ENCODE peak calls at places on chromosomes 7 and 10, in seven cellular contexts. W is cardiac fibroblast, X is esophagus squamous epithelium, I is K562, O is endodermal cell, C is H1, A is Caco-2. P is an unnamed sample.

GRCh38 chr10:80498833-80499671 is 38.6 kb upstream of the SH2D4B start:
- DNase-seq in W (peak), X (peak), I (no peak), O (peak), C (no peak), A (peak), P (peak)

GRCh38 chr10:133235265-133235664 is 2.4 kb upstream of the VENTX start:
- DNase-seq in W (no peak), X (no peak), I (peak), O (peak), C (no peak), A (no peak), P (no peak)

GRCh38 chr7:23787272-23787671 is 77.3 kb downstream of the STK31 start:
- DNase-seq in W (no peak), X (no peak), I (no peak), O (no peak), C (no peak), A (no peak), P (no peak)

GRCh38 chr10:17216217-17216900 is 11.7 kb upstream of the VIM start:
- DNase-seq in W (peak), X (no peak), I (peak), O (peak), C (no peak), A (no peak), P (peak)

GRCh38 chr7:151077705-151078232 is 2.8 kb downstream of the FASTK start:
- DNase-seq in W (no peak), X (no peak), I (no peak), O (no peak), C (no peak), A (no peak), P (no peak)

GRCh38 chr10:96831867-96832720 is at the start of gene LCOR:
- DNase-seq in W (peak), X (peak), I (peak), O (peak), C (no peak), A (peak), P (no peak)

GRCh38 chr7:3911685-3912084 is 610.6 kb downstream of the SDK1 start:
- DNase-seq in W (peak), X (no peak), I (no peak), O (no peak), C (no peak), A (no peak), P (no peak)

GRCh38 chr7:151139071-151139521 is 28.4 kb downstream of the GBX1 start:
- DNase-seq in W (no peak), X (no peak), I (no peak), O (peak), C (no peak), A (peak), P (no peak)

DNA sequence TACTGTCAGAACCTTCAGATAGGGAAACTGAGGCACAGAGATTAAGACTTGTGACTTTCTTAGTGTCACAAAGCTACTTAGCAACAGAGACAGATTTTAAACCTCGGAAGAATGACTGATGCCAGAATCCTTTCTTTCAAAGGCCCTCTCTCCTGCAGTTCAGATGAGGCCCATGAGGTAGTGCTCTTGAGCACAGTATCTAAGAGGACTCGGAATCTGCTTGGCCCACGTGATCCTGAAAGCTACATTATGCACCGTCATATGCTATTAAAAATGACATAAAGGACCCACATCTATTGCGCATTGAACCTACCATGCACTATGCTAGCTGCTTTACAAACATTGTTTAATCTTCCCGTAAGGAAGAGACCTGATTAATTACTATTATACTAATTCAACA is 355.9 kb downstream of the SFMBT2 start:
- DNase-seq in W (no peak), X (no peak), I (peak), O (peak), C (peak), A (no peak), P (no peak)
- TF ChIP-seq CTCF in W (no peak), X (peak), I (peak), O (peak), C (peak), A (peak), P (peak)

GRCh38 chr7:148336411-148336810 is 254.2 kb upstream of the C7orf33 start:
- DNase-seq in W (no peak), X (no peak), I (no peak), O (no peak), C (no peak), A (no peak), P (no peak)

GRCh38 chr7:148337566-148337965 is 253.0 kb upstream of the C7orf33 start:
- DNase-seq in W (no peak), X (no peak), I (no peak), O (no peak), C (no peak), A (no peak), P (no peak)

GRCh38 chr7:148337166-148337565 is 253.4 kb upstream of the C7orf33 start:
- DNase-seq in W (no peak), X (no peak), I (no peak), O (peak), C (no peak), A (no peak), P (no peak)

GRCh38 chr7:148340438-148340837 is 250.1 kb upstream of the C7orf33 start:
- DNase-seq in W (no peak), X (no peak), I (no peak), O (no peak), C (no peak), A (no peak), P (no peak)

DNA sequence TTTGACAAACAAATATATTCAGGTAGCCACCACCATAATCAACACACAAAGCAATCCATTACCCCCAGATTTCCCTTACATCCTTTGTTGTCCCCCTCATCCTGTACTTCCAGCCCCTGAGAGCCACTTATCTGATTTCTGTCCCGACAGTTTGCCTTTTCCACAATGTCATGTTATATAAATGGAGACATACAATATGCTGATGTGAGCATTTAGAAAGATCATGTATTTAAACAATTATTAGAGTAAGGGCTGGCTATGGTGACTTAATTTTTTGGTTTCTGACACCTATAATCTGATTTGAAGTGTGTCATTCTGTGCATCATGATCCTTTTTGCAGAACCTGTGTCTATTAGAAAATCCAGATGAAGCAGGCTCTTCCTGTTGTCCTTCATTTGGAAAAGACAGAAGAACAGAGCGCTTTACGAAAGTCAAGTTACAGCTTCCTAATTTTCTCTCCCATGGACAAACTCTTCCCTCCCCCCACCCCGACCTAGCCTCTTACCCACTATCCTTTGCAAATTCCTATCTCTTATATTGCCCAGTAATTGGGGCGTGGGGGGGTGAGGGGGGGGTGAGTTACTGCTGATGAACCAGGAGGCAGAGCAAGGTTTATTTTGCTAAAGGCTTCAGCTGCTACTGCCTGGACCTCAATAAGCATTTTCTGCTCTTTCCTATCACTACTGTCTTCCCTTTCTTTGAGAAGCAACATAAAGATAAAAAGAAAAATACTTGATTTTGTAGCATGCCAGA is 252.4 kb upstream of the C7orf33 start:
- DNase-seq in W (no peak), X (no peak), I (no peak), O (peak), C (no peak), A (no peak), P (no peak)
- H3K4me3 ChIP-seq in W (no peak), X (no peak), I (no peak), O (peak), C (no peak), A (no peak), P (no peak)

DNA sequence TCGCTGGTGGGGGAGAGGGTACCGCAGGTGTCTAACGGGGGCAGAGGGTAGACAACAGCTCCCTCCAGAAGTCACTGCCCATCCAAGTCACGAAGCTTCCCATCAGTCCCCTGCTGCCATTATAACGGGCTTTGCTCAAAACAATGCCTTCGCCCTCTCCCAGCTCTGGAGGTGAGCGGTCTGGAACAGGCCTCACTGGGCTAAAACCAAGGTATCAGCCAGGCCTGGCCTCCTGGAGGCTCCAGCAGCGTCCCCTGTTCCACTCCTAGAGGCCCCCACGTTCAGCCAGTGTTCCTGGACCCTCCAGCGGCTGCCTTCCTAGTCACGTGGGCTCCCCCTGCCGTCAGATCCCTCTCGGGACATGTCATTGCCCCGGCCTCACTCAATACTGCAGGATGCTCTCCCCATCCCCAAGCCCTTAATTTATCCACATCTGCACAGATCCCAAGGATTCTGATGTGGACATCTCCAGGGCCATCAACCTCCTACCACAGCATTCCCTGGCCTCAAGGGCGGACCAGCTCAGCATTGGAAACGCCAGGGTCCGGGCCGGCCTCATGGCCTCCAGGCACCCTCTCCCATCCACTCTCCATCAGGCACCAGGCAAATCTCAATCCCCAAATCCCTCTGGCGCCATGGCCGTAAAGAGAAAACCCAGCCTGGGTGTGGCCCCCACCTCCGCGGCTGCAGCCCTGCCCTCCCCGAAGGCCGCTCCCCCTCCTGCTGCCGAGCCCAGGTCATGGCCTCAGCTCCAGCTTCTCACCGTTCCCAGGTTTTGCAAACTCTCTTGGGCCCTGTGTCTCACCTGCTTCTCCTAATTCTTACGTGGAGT is 104.1 kb upstream of the FAM20C start:
- DNase-seq in W (no peak), X (no peak), I (peak), O (peak), C (no peak), A (no peak), P (no peak)
- TF ChIP-seq CTCF in W (peak), X (no peak), I (peak), O (peak), C (peak), A (no peak), P (no peak)

GRCh38 chr7:7943951-7944350 is 24.6 kb upstream of the GLCCI1 start:
- DNase-seq in W (no peak), X (no peak), I (no peak), O (no peak), C (no peak), A (no peak), P (no peak)

GRCh38 chr7:7948233-7948632 is 20.4 kb upstream of the GLCCI1 start:
- DNase-seq in W (no peak), X (no peak), I (no peak), O (no peak), C (no peak), A (no peak), P (no peak)

GRCh38 chr7:7946486-7946885 is 22.1 kb upstream of the GLCCI1 start:
- DNase-seq in W (no peak), X (no peak), I (no peak), O (no peak), C (no peak), A (no peak), P (no peak)

GRCh38 chr7:7944619-7945282 is 23.8 kb upstream of the GLCCI1 start:
- DNase-seq in W (no peak), X (no peak), I (no peak), O (peak), C (no peak), A (no peak), P (no peak)
- H3K4me3 ChIP-seq in W (no peak), X (no peak), I (no peak), O (no peak), C (no peak), A (no peak), P (no peak)

DNA sequence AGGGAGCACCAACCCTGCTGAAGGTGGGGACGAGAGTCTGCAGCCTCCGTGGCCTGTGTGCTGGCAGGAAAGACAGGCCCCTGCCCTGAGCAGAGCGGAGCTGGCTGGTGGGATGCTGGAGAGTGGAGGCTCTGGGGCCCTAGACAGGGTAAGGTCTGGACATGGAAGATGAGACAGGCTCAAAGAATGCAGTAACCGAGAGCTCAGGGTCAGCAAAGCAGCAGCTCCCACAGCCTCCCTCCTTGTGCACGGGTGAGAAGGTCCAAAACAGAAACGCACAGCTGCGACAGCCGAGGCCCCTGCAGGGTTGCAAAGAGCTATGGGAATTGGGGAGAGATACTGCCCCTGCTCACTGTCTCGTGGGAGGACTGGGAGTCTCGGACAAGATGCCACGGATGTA is 80.5 kb downstream of the TNS3 start:
- DNase-seq in W (peak), X (no peak), I (no peak), O (no peak), C (no peak), A (no peak), P (no peak)
- TF ChIP-seq CTCF in W (no peak), X (no peak), I (no peak), O (no peak), C (no peak), A (no peak), P (no peak)

GRCh38 chr10:66746711-66747110 is 179.1 kb upstream of the LRRTM3 start:
- DNase-seq in W (peak), X (no peak), I (no peak), O (no peak), C (no peak), A (no peak), P (no peak)

GRCh38 chr10:66752714-66753113 is 173.1 kb upstream of the LRRTM3 start:
- DNase-seq in W (peak), X (no peak), I (no peak), O (no peak), C (no peak), A (no peak), P (peak)

GRCh38 chr10:66747451-66747850 is 178.4 kb upstream of the LRRTM3 start:
- DNase-seq in W (peak), X (no peak), I (no peak), O (no peak), C (no peak), A (no peak), P (peak)

GRCh38 chr10:66746246-66746645 is 179.6 kb upstream of the LRRTM3 start:
- DNase-seq in W (peak), X (no peak), I (no peak), O (no peak), C (no peak), A (no peak), P (no peak)

DNA sequence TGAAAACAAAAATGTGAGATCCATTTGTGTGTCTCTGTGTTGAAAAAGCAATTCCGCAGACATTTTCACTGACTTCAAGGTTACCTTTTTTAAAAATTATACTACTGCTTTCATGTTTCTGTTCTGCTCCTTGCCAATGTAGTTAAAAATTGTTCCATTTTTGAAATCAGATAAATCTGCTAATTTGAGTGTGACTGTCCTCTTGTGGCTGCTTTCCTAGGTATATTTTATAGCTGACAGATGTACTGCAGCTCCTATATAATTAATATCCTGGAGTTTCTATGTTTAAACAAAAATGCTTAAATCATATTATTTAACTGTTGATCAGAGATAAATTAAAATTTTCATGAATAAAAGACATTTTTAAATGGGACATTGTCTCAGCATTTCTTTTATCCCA is 177.6 kb upstream of the LRRTM3 start:
- DNase-seq in W (peak), X (no peak), I (no peak), O (no peak), C (no peak), A (no peak), P (no peak)
- H3K4me3 ChIP-seq in W (no peak), X (no peak), I (no peak), O (no peak), C (no peak), A (no peak), P (no peak)

DNA sequence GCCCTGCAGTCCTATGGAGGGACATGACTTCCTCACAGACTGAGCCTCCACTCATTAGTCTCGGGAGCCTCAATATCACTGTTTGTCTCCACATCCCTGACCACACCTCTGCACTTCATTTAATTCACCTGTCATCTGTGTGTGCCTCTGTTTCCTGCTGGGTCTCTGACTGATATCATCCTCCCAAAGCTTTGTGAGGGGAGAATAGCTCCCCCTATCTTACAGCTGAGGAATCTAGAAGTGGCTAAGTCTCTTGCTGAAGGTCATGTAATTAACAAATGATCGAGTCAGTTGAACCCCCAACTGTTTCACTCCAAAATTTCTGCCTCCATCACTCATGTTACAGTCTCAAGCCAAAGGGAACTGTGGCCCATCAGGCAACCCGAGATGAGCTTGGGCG is 5.5 kb upstream of the CPXM2 start:
- DNase-seq in W (no peak), X (no peak), I (no peak), O (peak), C (no peak), A (no peak), P (no peak)
- TF ChIP-seq CTCF in W (no peak), X (peak), I (peak), O (peak), C (peak), A (no peak), P (peak)

DNA sequence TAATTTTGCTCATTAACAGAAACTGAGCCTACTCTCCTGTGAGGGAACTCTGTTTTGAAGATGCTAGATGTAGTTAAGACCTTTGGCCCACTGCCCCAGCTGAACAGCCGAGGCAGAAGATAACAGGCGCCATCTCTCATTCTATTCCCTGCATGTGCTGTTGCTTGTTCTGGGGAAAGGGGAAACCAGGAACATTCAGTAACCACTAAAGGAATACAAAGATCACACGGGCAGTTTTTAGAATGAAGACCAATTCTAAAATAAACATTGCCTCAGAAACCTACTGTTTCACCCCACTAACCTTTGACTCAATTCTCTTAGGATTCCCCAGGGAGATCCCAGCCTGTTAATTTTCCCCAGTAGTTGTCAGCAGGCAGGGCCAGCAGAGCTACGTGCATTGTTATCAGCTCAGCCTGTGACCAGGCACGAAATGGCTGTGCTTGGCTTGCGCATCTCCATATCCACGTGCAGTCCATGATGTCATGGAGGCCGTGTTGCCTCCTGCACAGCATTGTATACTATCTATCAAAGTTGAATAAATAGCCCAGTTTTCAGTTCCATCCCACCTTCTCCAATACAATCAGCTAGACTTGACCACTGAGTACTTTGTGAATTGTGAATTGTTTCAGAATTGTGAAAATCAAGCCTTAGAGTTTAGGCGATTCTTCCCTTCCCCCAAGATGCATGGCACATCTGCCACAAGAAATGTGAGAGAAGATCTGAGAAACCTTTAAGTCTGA is 36.0 kb downstream of the ANK3 start:
- DNase-seq in W (peak), X (no peak), I (peak), O (no peak), C (no peak), A (no peak), P (no peak)
- H3K4me3 ChIP-seq in W (no peak), X (no peak), I (no peak), O (no peak), C (no peak), A (no peak), P (no peak)

GRCh38 chr10:22598488-22598887 is 115.9 kb downstream of the PIP4K2A start:
- DNase-seq in W (no peak), X (no peak), I (peak), O (no peak), C (no peak), A (no peak), P (no peak)

GRCh38 chr10:22600516-22600915 is 113.9 kb downstream of the PIP4K2A start:
- DNase-seq in W (no peak), X (no peak), I (no peak), O (no peak), C (no peak), A (no peak), P (no peak)

GRCh38 chr10:22599048-22599561 is 115.3 kb downstream of the PIP4K2A start:
- DNase-seq in W (peak), X (no peak), I (peak), O (no peak), C (no peak), A (no peak), P (peak)

GRCh38 chr10:22599636-22600228 is 114.6 kb downstream of the PIP4K2A start:
- DNase-seq in W (no peak), X (no peak), I (no peak), O (no peak), C (no peak), A (no peak), P (no peak)

DNA sequence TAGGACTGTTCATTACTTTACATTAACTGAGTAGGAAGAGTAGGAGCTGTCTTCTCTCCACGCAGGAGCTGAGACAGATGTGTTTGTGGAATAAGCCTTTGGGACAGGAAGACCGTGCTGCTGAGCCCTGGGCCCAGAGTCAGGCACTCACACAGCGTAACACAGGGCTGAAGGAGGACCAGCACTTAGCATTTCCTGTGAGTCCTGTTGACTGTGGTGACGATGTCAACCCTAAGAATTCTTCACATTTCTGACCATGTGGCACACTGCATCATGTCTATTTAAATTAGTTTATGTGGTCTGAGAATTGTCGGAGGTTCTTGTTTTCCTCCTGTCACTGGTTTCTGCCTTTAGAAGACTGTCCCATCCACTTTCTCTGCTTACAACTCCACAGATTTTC is 117.2 kb downstream of the PIP4K2A start:
- DNase-seq in W (peak), X (no peak), I (no peak), O (peak), C (no peak), A (no peak), P (no peak)
- TF ChIP-seq CTCF in W (no peak), X (no peak), I (no peak), O (no peak), C (no peak), A (no peak), P (no peak)